ENCODE peak calls at places on chromosome 3, in four cellular contexts. E is HCT116, I is K562, G is HepG2. B is an unnamed sample.
A peak's percentile ranks its signal among the peaks of the same experiment; 100 is the strongest.

GRCh38 chr3:76107935-76108570 is 322.7 kb upstream of the ZNF717 start:
- DNase-seq in E (peak; percentile 0), I (peak; percentile 1), G (peak; percentile 1), B (no peak)

GRCh38 chr3:14628406-14628805 is 23.2 kb upstream of the CCDC174 start:
- DNase-seq in E (no peak), I (peak; percentile 21), G (no peak), B (no peak)

GRCh38 chr3:193769437-193769836 is 176.4 kb downstream of the OPA1 start:
- DNase-seq in E (no peak), I (no peak), G (no peak), B (no peak)

GRCh38 chr3:126364130-126364695 is 7.0 kb upstream of the KLF15 start:
- DNase-seq in E (no peak), I (no peak), G (no peak), B (no peak)

GRCh38 chr3:124976378-124976777 is 41.8 kb upstream of the MUC13 start:
- DNase-seq in E (no peak), I (no peak), G (no peak), B (no peak)

GRCh38 chr3:170848294-170848917 is 21.6 kb downstream of the RPL22L1 start:
- DNase-seq in E (no peak), I (no peak), G (no peak), B (no peak)

GRCh38 chr3:182485306-182485705 is 308.0 kb upstream of the ATP11B start:
- DNase-seq in E (no peak), I (no peak), G (no peak), B (no peak)

GRCh38 chr3:66592061-66592875 is 91.4 kb upstream of the LRIG1 start:
- DNase-seq in E (no peak), I (no peak), G (no peak), B (no peak)

GRCh38 chr3:88150371-88150770 is 612 bp downstream of the C3orf38 start:
- DNase-seq in E (no peak), I (no peak), G (no peak), B (no peak)

GRCh38 chr3:27577504-27577903 is 93.3 kb upstream of the SLC4A7 start:
- DNase-seq in E (no peak), I (no peak), G (no peak), B (no peak)

GRCh38 chr3:78344918-78345317 is 1305.0 kb downstream of the ROBO2 start:
- DNase-seq in E (no peak), I (no peak), G (no peak), B (no peak)

DNA sequence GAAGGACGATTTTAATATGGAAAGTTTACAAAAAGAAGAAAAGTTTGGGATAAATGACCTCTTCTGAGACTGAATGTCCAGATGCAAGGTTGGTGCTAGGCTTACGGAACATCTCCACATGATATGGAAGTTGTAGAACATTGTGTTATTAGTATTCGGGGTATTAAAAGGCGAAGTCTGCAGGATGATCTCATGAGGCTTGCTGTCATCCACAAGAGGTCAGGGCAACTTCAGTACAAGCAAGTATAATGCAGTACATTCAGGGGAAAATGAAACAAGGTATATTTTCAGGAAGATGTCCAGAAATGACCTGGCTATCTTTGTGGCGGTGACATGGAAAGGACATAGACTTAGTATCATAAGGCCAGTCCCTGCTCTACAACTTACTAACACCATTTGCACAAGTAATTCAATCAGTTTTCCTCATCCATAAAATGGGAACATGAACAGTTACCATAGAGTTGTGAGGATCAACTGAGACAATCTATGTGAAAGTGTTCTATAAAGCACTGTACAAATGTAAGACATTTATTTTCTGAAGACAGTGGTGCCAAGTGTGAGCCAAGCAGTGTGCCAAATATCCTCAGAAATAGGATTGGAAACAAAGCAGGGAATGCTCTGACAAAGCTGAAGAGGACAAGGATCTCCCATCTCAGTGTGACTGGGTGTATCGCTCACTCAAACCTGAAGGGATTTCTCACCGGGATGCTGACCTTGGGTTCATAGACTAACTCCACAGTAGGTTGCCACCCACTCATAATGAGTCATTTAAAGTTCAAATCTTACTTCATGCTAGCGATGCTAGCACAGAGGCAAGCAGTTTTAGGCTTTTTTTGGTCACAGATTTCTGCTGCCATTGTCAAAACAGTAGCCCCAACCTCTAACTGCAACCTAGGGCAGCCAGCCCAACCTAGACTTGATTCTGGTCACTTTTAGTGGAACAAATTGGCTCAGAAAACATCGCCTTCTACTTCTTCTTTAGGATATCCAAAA is 118.3 kb downstream of the TIGIT start:
- DNase-seq in E (peak; percentile 65), I (no peak), G (peak; percentile 47), B (no peak)
- TF ChIP-seq POLR2AphosphoS5 in E (no peak), I (no peak), G (no peak), B (no peak)

GRCh38 chr3:69454204-69454787 is 68.4 kb upstream of the FRMD4B start:
- DNase-seq in E (no peak), I (no peak), G (no peak), B (no peak)

GRCh38 chr3:69446402-69447072 is 60.6 kb upstream of the FRMD4B start:
- DNase-seq in E (no peak), I (no peak), G (no peak), B (no peak)

GRCh38 chr3:69452295-69452694 is 66.4 kb upstream of the FRMD4B start:
- DNase-seq in E (no peak), I (no peak), G (no peak), B (no peak)

DNA sequence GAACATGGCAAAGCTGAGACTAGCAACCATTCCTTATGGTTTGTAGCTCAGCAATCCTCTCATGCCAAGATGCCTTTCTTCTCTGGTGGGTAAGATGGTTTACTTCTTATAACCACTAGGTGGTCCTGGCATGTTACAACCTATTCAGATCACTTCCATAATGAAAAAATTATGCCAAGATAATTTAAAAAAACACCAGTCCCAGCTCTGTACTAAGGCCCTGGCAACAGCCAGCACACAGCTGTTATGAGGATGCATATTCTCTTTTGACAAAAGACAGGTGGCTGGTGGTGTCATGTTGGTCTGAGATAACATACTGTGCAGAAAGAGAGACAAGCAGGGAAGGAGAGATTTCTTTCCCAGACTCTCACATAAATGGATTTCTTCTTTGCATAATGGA is 65.7 kb upstream of the FRMD4B start:
- DNase-seq in E (no peak), I (no peak), G (no peak), B (no peak)
- TF ChIP-seq TCF7L2 in E (no peak), I (no peak), G (no peak), B (no peak)

GRCh38 chr3:107683447-107683846 is 160.7 kb downstream of the BBX start:
- DNase-seq in E (no peak), I (no peak), G (no peak), B (no peak)
- TF ChIP-seq POLR2AphosphoS5 in E (no peak), I (no peak), G (no peak), B (no peak)

DNA sequence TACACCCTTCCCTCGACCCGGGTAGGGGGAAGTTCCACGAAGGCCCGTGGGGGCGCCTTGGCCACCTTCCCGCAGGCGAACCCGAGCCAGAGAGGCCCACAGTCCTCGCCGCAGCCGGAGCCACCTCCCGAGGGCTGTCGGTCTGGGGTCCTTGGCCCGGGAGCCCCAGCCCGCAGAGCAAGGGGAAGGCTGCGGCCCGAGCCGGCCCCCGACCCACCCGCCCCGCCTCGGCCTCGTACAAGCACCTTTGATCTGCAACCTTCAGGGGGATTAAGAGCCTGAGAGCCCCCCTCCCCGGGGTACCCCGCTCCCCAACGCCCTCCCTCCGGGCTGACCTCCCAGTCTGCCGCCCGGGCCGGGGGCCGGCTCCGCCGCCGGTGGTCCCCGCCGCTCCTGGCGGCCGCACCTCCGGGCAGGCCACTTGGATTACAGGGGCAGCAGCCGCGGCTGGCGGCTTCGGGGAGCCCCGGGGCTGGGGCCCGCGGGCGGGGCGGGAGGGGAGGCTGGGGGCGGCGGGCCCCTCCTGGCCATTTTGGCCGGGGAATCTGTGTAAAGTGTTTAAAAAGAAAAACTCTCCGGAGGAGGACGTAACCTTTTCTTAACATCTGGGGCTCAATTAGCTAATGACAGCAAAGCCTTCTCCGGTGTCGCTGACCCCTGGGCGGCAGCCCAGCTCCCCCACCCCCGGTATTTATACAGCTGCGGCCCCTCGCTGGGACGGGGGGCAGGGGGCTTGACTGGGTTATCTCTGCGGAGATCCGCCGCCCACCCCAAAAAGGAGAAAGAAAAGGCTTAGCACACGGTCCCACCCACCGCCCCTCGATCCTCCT is 40.2 kb downstream of the EPHB3 start:
- DNase-seq in E (no peak), I (no peak), G (no peak), B (no peak)
- TF ChIP-seq TCF7L2 in E (no peak), I (no peak), G (no peak), B (no peak)

GRCh38 chr3:11136871-11137626 is 17.2 kb upstream of the HRH1 start:
- DNase-seq in E (peak; percentile 100), I (peak; percentile 43), G (peak; percentile 40), B (peak; percentile 93)
- TF ChIP-seq POLR2AphosphoS5 in E (peak; percentile 69), I (no peak), G (no peak), B (peak; percentile 32)

GRCh38 chr3:186247821-186248814 is 113.9 kb downstream of the DGKG start:
- DNase-seq in E (no peak), I (no peak), G (no peak), B (no peak)
- TF ChIP-seq TCF7L2 in E (no peak), I (no peak), G (no peak), B (no peak)

DNA sequence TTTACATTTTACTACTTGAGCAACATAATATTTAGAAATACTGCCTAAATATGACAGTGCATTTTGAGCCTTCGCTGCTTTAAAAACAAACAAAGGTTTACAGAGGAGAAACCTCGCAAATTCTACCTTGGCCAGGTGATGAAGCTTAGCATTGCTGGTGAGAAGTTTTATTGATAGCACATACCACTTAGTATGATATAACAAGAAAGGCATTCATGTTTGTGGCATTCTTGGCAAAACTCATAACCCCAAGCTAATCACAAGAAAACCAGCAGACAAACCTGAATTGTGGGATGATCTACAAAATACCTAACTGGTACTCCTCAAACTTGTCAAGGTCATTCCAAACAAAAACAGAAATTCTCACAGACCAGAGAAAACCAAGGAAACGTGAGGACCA is 432.2 kb upstream of the CFAP20DC start:
- DNase-seq in E (no peak), I (no peak), G (no peak), B (no peak)
- TF ChIP-seq POLR2AphosphoS5 in E (no peak), I (no peak), G (no peak), B (no peak)

DNA sequence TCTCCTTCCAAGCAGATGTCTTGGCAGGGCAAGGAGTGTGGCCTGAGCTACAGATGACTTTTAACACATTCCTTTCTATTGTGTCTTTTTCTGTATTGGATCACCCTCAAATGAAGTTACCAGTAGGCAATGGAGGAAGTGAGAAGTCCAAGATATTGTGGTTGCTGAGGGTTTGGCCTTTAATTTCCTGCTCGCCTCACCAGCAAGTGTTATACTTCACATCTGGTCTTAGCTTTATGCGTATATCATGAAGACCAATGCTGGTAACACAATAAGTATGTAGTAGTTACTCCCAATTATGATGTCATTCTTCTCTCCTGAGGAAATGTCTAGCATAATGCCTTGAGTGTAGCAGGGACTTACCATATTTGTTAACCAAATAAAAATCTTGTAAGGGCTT is 179.9 kb downstream of the ZIC1 start:
- DNase-seq in E (no peak), I (no peak), G (no peak), B (no peak)
- TF ChIP-seq TCF7L2 in E (no peak), I (no peak), G (no peak), B (no peak)

GRCh38 chr3:10002951-10003350 is 16.3 kb upstream of the EMC3 start:
- DNase-seq in E (no peak), I (no peak), G (no peak), B (no peak)
- TF ChIP-seq POLR2AphosphoS5 in E (no peak), I (peak; percentile 38), G (no peak), B (no peak)

GRCh38 chr3:8305371-8305770 is 196.3 kb upstream of the LMCD1 start:
- DNase-seq in E (no peak), I (no peak), G (no peak), B (no peak)

GRCh38 chr3:8301977-8302589 is 199.5 kb upstream of the LMCD1 start:
- DNase-seq in E (peak; percentile 35), I (peak; percentile 24), G (peak; percentile 31), B (peak; percentile 8)

GRCh38 chr3:8311321-8311720 is 190.3 kb upstream of the LMCD1 start:
- DNase-seq in E (no peak), I (no peak), G (no peak), B (no peak)

GRCh38 chr3:8303466-8303865 is 198.2 kb upstream of the LMCD1 start:
- DNase-seq in E (no peak), I (no peak), G (no peak), B (no peak)

GRCh38 chr3:8307545-8308110 is 194.0 kb upstream of the LMCD1 start:
- DNase-seq in E (no peak), I (no peak), G (no peak), B (no peak)
- TF ChIP-seq TCF7L2 in E (no peak), I (no peak), G (no peak), B (no peak)

B was measured in Panc1.